ENCODE peak calls at places on chromosomes 12 and 14, in four cellular contexts. M is prostate gland, X is NCI-H1694, R is T follicular helper cell. B is an unnamed sample.
A peak's percentile ranks its signal among the peaks of the same experiment; 100 is the strongest.

GRCh38 chr12:62520361-62520760 is 53.7 kb downstream of the MON2 start:
- DNase-seq in M (no peak), X (no peak), R (no peak), B (no peak)

GRCh38 chr12:54418441-54419087 is 502 bp downstream of the ITGA5 start:
- DNase-seq in M (no peak), X (no peak), R (no peak), B (no peak)

GRCh38 chr12:82805812-82806497 is 119.2 kb downstream of the TMTC2 start:
- DNase-seq in M (no peak), X (no peak), R (no peak), B (no peak)

GRCh38 chr12:119796292-119796691 is 80.8 kb downstream of the CIT start:
- DNase-seq in M (no peak), X (no peak), R (no peak), B (no peak)

GRCh38 chr12:11702959-11703358 is 53.5 kb downstream of the ETV6 start:
- DNase-seq in M (no peak), X (no peak), R (no peak), B (no peak)

GRCh38 chr12:76639646-76640045 is 80.1 kb upstream of the OSBPL8 start:
- DNase-seq in M (no peak), X (no peak), R (no peak), B (no peak)

GRCh38 chr12:51678086-51678724 is 87.2 kb downstream of the SCN8A start:
- DNase-seq in M (peak; percentile 14), X (peak; percentile 61), R (peak; percentile 3), B (peak; percentile 61)

GRCh38 chr12:65269603-65270002 is 8.9 kb upstream of the MSRB3 start:
- DNase-seq in M (no peak), X (no peak), R (no peak), B (no peak)

GRCh38 chr14:56821807-56822615 is 11.7 kb upstream of the OTX2 start:
- DNase-seq in M (no peak), X (no peak), R (no peak), B (no peak)

GRCh38 chr14:104937161-104937560 is 12.5 kb downstream of the PLD4 start:
- DNase-seq in M (no peak), X (no peak), R (no peak), B (no peak)

GRCh38 chr14:23481362-23481970 is 12.0 kb downstream of the NGDN start:
- DNase-seq in M (no peak), X (no peak), R (no peak), B (no peak)

GRCh38 chr12:4228122-4228580 is 45.4 kb upstream of the CCND2 start:
- DNase-seq in M (no peak), X (no peak), R (no peak), B (no peak)

GRCh38 chr12:119157528-119157927 is 21.2 kb upstream of the HSPB8 start:
- DNase-seq in M (no peak), X (peak; percentile 85), R (no peak), B (peak; percentile 83)

GRCh38 chr14:54420478-54421116 is 20.6 kb downstream of the CNIH1 start:
- DNase-seq in M (no peak), X (peak; percentile 9), R (no peak), B (peak; percentile 42)

GRCh38 chr12:119229837-119230236 is 51.1 kb downstream of the HSPB8 start:
- DNase-seq in M (no peak), X (peak; percentile 1), R (no peak), B (peak; percentile 50)

GRCh38 chr12:100741084-100741711 is 53.4 kb upstream of the ANO4 start:
- DNase-seq in M (no peak), X (peak; percentile 10), R (no peak), B (no peak)

GRCh38 chr12:69834147-69834546 is 9.1 kb downstream of the MYRFL start:
- DNase-seq in M (no peak), X (no peak), R (no peak), B (no peak)

GRCh38 chr12:57560516-57560915 is 10.7 kb downstream of the KIF5A start:
- DNase-seq in M (no peak), X (no peak), R (no peak), B (no peak)

GRCh38 chr12:124543591-124544310 is 23.7 kb downstream of the NCOR2 start:
- DNase-seq in M (no peak), X (peak; percentile 44), R (no peak), B (peak; percentile 88)

GRCh38 chr14:82710257-82710841 is 1176.7 kb upstream of the SEL1L start:
- DNase-seq in M (peak; percentile 65), X (peak; percentile 64), R (no peak), B (peak; percentile 60)

GRCh38 chr14:82855912-82856381 is 1322.3 kb upstream of the SEL1L start:
- DNase-seq in M (peak; percentile 15), X (peak; percentile 72), R (no peak), B (peak; percentile 3)

GRCh38 chr12:91975891-91976290 is 169.8 kb downstream of the BTG1 start:
- DNase-seq in M (no peak), X (no peak), R (no peak), B (no peak)

GRCh38 chr14:75494898-75495297 is 27.4 kb upstream of the BATF start:
- DNase-seq in M (no peak), X (no peak), R (no peak), B (no peak)

GRCh38 chr14:74934476-74935339 is 11.6 kb upstream of the RPS6KL1 start:
- DNase-seq in M (no peak), X (no peak), R (no peak), B (peak; percentile 75)

GRCh38 chr12:26158078-26158764 is 33.4 kb upstream of the BHLHE41 start:
- DNase-seq in M (no peak), X (no peak), R (no peak), B (no peak)

GRCh38 chr12:42815068-42815467 is 225.5 kb upstream of the PRICKLE1 start:
- DNase-seq in M (no peak), X (no peak), R (no peak), B (no peak)

GRCh38 chr12:25332143-25332542 is 81.4 kb upstream of the KRAS start:
- DNase-seq in M (no peak), X (no peak), R (no peak), B (no peak)

GRCh38 chr12:13371367-13371766 is 174.8 kb downstream of the EMP1 start:
- DNase-seq in M (no peak), X (no peak), R (no peak), B (no peak)

GRCh38 chr12:120713861-120714482 is 3.7 kb downstream of the UNC119B start:
- DNase-seq in M (peak; percentile 78), X (peak; percentile 75), R (peak; percentile 55), B (peak; percentile 72)

GRCh38 chr12:44812062-44812461 is 64.1 kb downstream of the NELL2 start:
- DNase-seq in M (no peak), X (no peak), R (peak; percentile 28), B (peak; percentile 6)

GRCh38 chr14:48350971-48351370 is 675.6 kb upstream of the MDGA2 start:
- DNase-seq in M (no peak), X (no peak), R (no peak), B (no peak)

GRCh38 chr12:14841761-14842160 is 1.6 kb downstream of the ART4 start:
- DNase-seq in M (peak; percentile 78), X (no peak), R (no peak), B (no peak)

GRCh38 chr12:57621497-57622292 is 10.5 kb downstream of the ARHGEF25 start:
- DNase-seq in M (peak; percentile 41), X (peak; percentile 40), R (peak; percentile 22), B (peak; percentile 66)

GRCh38 chr14:94390372-94391086 is 2.1 kb upstream of the SERPINA1 start:
- DNase-seq in M (peak; percentile 30), X (no peak), R (no peak), B (no peak)

GRCh38 chr12:40222247-40222646 is 2.5 kb upstream of the LRRK2 start:
- DNase-seq in M (no peak), X (no peak), R (no peak), B (no peak)